ENCODE peak calls at places on chromosomes 6 and 20, in four cellular contexts. F is non-pigmented ciliary epithelial cell, C is nephron progenitor cell, L is foreskin melanocyte. J is an unnamed sample.

GRCh38 chr6:36663504-36664446 is 14.7 kb upstream of the CDKN1A start:
- DNase-seq in L (no peak), F (no peak), C (no peak), J (no peak)

GRCh38 chr20:1327241-1327653 is 1.7 kb downstream of the SDCBP2 start:
- DNase-seq in F (peak; percentile 60), C (no peak), L (no peak), J (no peak)

GRCh38 chr6:74319292-74319691 is 623.3 kb downstream of the CD109 start:
- DNase-seq in L (no peak), F (no peak), C (no peak), J (no peak)

GRCh38 chr20:35870541-35871307 is 83.6 kb downstream of the SCAND1 start:
- DNase-seq in L (no peak), C (no peak), F (no peak), J (no peak)

GRCh38 chr6:27183082-27183832 is 64.2 kb upstream of the PRSS16 start:
- DNase-seq in C (no peak), F (no peak), L (no peak), J (no peak)

GRCh38 chr6:133985970-133986369 is 32.9 kb downstream of the TBPL1 start:
- DNase-seq in C (no peak), L (no peak), F (no peak), J (no peak)

GRCh38 chr6:13423292-13423691 is 64.1 kb downstream of the GFOD1 start:
- DNase-seq in C (no peak), F (no peak), L (no peak), J (no peak)

GRCh38 chr20:47535088-47535487 is 33.4 kb downstream of the NCOA3 start:
- DNase-seq in L (no peak), C (peak; percentile 14), F (no peak), J (no peak)

GRCh38 chr20:62860391-62860923 is 1.2 kb downstream of the TCFL5 start:
- DNase-seq in C (no peak), F (no peak), L (peak; percentile 53), J (no peak)

GRCh38 chr6:36330366-36330765 is 6.3 kb downstream of the BNIP5 start:
- DNase-seq in L (no peak), F (no peak), C (no peak), J (no peak)

GRCh38 chr6:67854098-67854497 is 781.0 kb upstream of the ADGRB3 start:
- DNase-seq in L (no peak), C (no peak), F (peak; percentile 5), J (peak; percentile 2)

GRCh38 chr20:34410331-34410730 is 47.3 kb downstream of the ITCH start:
- DNase-seq in L (no peak), C (no peak), F (no peak), J (no peak)

GRCh38 chr6:120005292-120005976 is 655.9 kb upstream of the MAN1A1 start:
- DNase-seq in L (no peak), C (no peak), F (no peak), J (no peak)

GRCh38 chr6:44805239-44805849 is 417.8 kb downstream of the CDC5L start:
- DNase-seq in F (peak; percentile 40), C (no peak), L (peak; percentile 11), J (no peak)

GRCh38 chr6:29926081-29926794 is 16.1 kb upstream of the HLA-A start:
- DNase-seq in L (no peak), C (no peak), F (no peak), J (no peak)

GRCh38 chr20:15643713-15644112 is 929.5 kb downstream of the KIF16B start:
- DNase-seq in C (no peak), L (no peak), F (no peak), J (no peak)

GRCh38 chr6:157040191-157040590 is 263.0 kb downstream of the ARID1B start:
- DNase-seq in F (no peak), C (no peak), L (no peak), J (no peak)

GRCh38 chr6:109008061-109008460 is 86.6 kb downstream of the SESN1 start:
- DNase-seq in C (no peak), F (no peak), L (no peak), J (no peak)

GRCh38 chr6:30325150-30325872 is 1.4 kb upstream of the TRIM39 start:
- DNase-seq in C (peak; percentile 57), L (no peak), F (no peak), J (no peak)

GRCh38 chr6:104940881-104941693 is 15.8 kb upstream of the LIN28B start:
- DNase-seq in F (no peak), L (no peak), C (peak; percentile 85), J (no peak)

GRCh38 chr6:111573892-111574800 is 31.5 kb downstream of the TRAF3IP2 start:
- DNase-seq in L (no peak), F (peak; percentile 79), C (no peak), J (no peak)

GRCh38 chr6:10112871-10113584 is 301.8 kb downstream of the TFAP2A start:
- DNase-seq in L (no peak), F (no peak), C (peak; percentile 54), J (no peak)

GRCh38 chr6:21666200-21666671 is 72.7 kb downstream of the SOX4 start:
- DNase-seq in C (peak; percentile 47), L (no peak), F (no peak), J (no peak)

GRCh38 chr6:53517021-53517420 is 27.9 kb downstream of the GCLC start:
- DNase-seq in L (no peak), C (no peak), F (no peak), J (no peak)

GRCh38 chr6:122715725-122716124 is 63.8 kb upstream of the FABP7 start:
- DNase-seq in L (no peak), F (no peak), C (no peak), J (no peak)

GRCh38 chr20:63488331-63489251 is 10.3 kb downstream of the EEF1A2 start:
- DNase-seq in L (no peak), C (peak; percentile 63), F (no peak), J (no peak)

GRCh38 chr6:2850480-2851150 is 9.0 kb upstream of the SERPINB1 start:
- DNase-seq in C (no peak), L (no peak), F (no peak), J (peak; percentile 43)

GRCh38 chr20:32497589-32498224 is 87.4 kb downstream of the NOL4L start:
- DNase-seq in F (no peak), C (no peak), L (no peak), J (no peak)

GRCh38 chr6:43833223-43833995 is 63.4 kb downstream of the VEGFA start:
- DNase-seq in F (no peak), C (no peak), L (no peak), J (no peak)

GRCh38 chr6:19759117-19759880 is 77.9 kb upstream of the ID4 start:
- DNase-seq in F (peak; percentile 49), C (no peak), L (no peak), J (no peak)

GRCh38 chr20:45343867-45344721 is 4.1 kb downstream of the SDC4 start:
- DNase-seq in F (no peak), L (no peak), C (no peak), J (no peak)

GRCh38 chr6:25296980-25297379 is 17.8 kb downstream of the CARMIL1 start:
- DNase-seq in F (no peak), C (no peak), L (no peak), J (no peak)

GRCh38 chr20:50561379-50562078 is 51.3 kb downstream of the PTPN1 start:
- DNase-seq in F (peak; percentile 90), C (no peak), L (peak; percentile 81), J (peak; percentile 92)

GRCh38 chr6:169571123-169571962 is 130.5 kb downstream of the WDR27 start:
- DNase-seq in C (no peak), F (peak; percentile 18), L (no peak), J (peak; percentile 51)

GRCh38 chr6:148747145-148747492 is 289 bp downstream of the UST start:
- DNase-seq in C (peak; percentile 68), F (no peak), L (peak; percentile 59), J (no peak)

GRCh38 chr20:48866936-48867335 is 39.1 kb upstream of the PREX1 start:
- DNase-seq in F (no peak), L (no peak), C (no peak), J (no peak)

GRCh38 chr6:24296944-24297343 is 60.9 kb downstream of the DCDC2 start:
- DNase-seq in L (no peak), C (no peak), F (no peak), J (no peak)

GRCh38 chr6:35495258-35496035 is 1.4 kb downstream of the TEAD3 start:
- DNase-seq in L (no peak), C (no peak), F (no peak), J (no peak)

GRCh38 chr6:56923565-56923964 is 31.3 kb upstream of the BEND6 start:
- DNase-seq in F (no peak), L (no peak), C (no peak), J (no peak)

J was measured in HS-27A.